ENCODE peak calls at places on chromosomes 6 and 20, in five cellular contexts. One of them, this sample, is unnamed.

GRCh38 chr6:165807249-165807951 is 144.4 kb upstream of the PDE10A start:
- DNase-seq in uterus: no peak
- DNase-seq in pancreas: no peak
- DNase-seq in RWPE1: no peak
- DNase-seq in K562: no peak
- DNase-seq in this sample: no peak

GRCh38 chr20:57715268-57715904 is 5.6 kb upstream of the PMEPA1 start:
- DNase-seq in K562: no peak
- DNase-seq in pancreas: no peak
- DNase-seq in uterus: no peak
- DNase-seq in RWPE1: no peak
- DNase-seq in this sample: no peak

GRCh38 chr6:159899994-159900745 is 9.4 kb downstream of the MAS1 start:
- DNase-seq in pancreas: no peak
- DNase-seq in uterus: no peak
- DNase-seq in RWPE1: peak
- DNase-seq in K562: no peak
- DNase-seq in this sample: peak

GRCh38 chr20:21124190-21124589 is 1.7 kb upstream of the KIZ start:
- DNase-seq in RWPE1: no peak
- DNase-seq in uterus: no peak
- DNase-seq in K562: no peak
- DNase-seq in pancreas: no peak
- DNase-seq in this sample: no peak

GRCh38 chr20:4961746-4962145 is 39.6 kb downstream of the SLC23A2 start:
- DNase-seq in RWPE1: no peak
- DNase-seq in uterus: no peak
- DNase-seq in K562: no peak
- DNase-seq in pancreas: no peak
- DNase-seq in this sample: no peak

GRCh38 chr6:153392156-153392555 is 261.1 kb upstream of the RGS17 start:
- DNase-seq in uterus: no peak
- DNase-seq in RWPE1: no peak
- DNase-seq in pancreas: no peak
- DNase-seq in K562: no peak
- DNase-seq in this sample: peak

GRCh38 chr20:31698803-31699718 is 23.6 kb downstream of the BCL2L1 start:
- DNase-seq in uterus: peak
- DNase-seq in K562: no peak
- DNase-seq in RWPE1: peak
- DNase-seq in pancreas: no peak
- DNase-seq in this sample: peak

GRCh38 chr6:167781066-167781767 is 45.5 kb upstream of the AFDN start:
- DNase-seq in uterus: no peak
- DNase-seq in K562: no peak
- DNase-seq in RWPE1: no peak
- DNase-seq in pancreas: no peak
- DNase-seq in this sample: no peak

GRCh38 chr6:112030206-112030932 is 23.5 kb upstream of the CCN6 start:
- DNase-seq in pancreas: no peak
- DNase-seq in RWPE1: no peak
- DNase-seq in uterus: no peak
- DNase-seq in K562: no peak
- DNase-seq in this sample: no peak

GRCh38 chr6:2037230-2037926 is 208.0 kb downstream of the GMDS start:
- DNase-seq in pancreas: no peak
- DNase-seq in RWPE1: no peak
- DNase-seq in K562: no peak
- DNase-seq in uterus: no peak
- DNase-seq in this sample: peak

GRCh38 chr6:43778131-43778857 is 8.3 kb downstream of the VEGFA start:
- DNase-seq in K562: no peak
- DNase-seq in pancreas: peak
- DNase-seq in uterus: no peak
- DNase-seq in RWPE1: no peak
- DNase-seq in this sample: no peak

GRCh38 chr20:61126369-61127195 is 125.5 kb upstream of the CDH4 start:
- DNase-seq in K562: no peak
- DNase-seq in RWPE1: no peak
- DNase-seq in uterus: no peak
- DNase-seq in pancreas: no peak
- DNase-seq in this sample: no peak

GRCh38 chr6:157760589-157761330 is 62.3 kb upstream of the SNX9 start:
- DNase-seq in K562: no peak
- DNase-seq in pancreas: no peak
- DNase-seq in RWPE1: peak
- DNase-seq in uterus: peak
- DNase-seq in this sample: no peak

GRCh38 chr20:62386383-62387218 is at the start of gene RPS21:
- DNase-seq in pancreas: peak
- DNase-seq in uterus: peak
- DNase-seq in RWPE1: peak
- DNase-seq in K562: peak
- DNase-seq in this sample: peak
- H3K27ac ChIP-seq in pancreas: peak
- H3K27ac ChIP-seq in uterus: peak
- H3K27ac ChIP-seq in RWPE1: peak
- H3K27ac ChIP-seq in K562: peak
- H3K27ac ChIP-seq in this sample: peak

GRCh38 chr6:93447874-93448273 is 28.5 kb upstream of the EPHA7 start:
- DNase-seq in RWPE1: no peak
- DNase-seq in pancreas: no peak
- DNase-seq in uterus: no peak
- DNase-seq in K562: no peak
- DNase-seq in this sample: no peak
- H3K27ac ChIP-seq in RWPE1: no peak
- H3K27ac ChIP-seq in pancreas: no peak
- H3K27ac ChIP-seq in uterus: no peak
- H3K27ac ChIP-seq in K562: no peak
- H3K27ac ChIP-seq in this sample: no peak

DNA sequence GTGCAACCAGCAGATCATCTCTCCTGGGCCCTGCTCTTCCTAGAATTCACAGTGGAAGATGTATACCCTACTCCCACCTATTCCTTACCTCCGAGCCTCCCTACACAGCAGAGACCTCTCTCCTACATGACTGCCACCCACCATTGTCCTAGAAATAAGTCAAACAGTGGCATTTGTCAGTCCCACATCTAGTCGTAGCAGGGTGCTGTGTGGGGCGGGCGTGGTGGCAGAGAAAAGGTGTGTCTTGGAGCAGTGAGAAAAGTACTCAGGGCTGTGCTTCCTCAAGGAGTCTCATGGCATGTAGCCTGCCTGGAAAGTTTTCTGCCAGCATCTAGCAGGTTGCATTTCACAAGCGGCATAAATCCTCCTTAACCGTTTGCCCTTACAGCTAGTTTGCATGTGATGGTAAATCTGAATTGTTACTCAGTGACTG is 59.4 kb upstream of the PTGIS start:
- DNase-seq in pancreas: no peak
- DNase-seq in K562: no peak
- DNase-seq in uterus: no peak
- DNase-seq in RWPE1: no peak
- DNase-seq in this sample: no peak
- H3K27ac ChIP-seq in pancreas: no peak
- H3K27ac ChIP-seq in K562: no peak
- H3K27ac ChIP-seq in uterus: no peak
- H3K27ac ChIP-seq in RWPE1: no peak
- H3K27ac ChIP-seq in this sample: no peak

DNA sequence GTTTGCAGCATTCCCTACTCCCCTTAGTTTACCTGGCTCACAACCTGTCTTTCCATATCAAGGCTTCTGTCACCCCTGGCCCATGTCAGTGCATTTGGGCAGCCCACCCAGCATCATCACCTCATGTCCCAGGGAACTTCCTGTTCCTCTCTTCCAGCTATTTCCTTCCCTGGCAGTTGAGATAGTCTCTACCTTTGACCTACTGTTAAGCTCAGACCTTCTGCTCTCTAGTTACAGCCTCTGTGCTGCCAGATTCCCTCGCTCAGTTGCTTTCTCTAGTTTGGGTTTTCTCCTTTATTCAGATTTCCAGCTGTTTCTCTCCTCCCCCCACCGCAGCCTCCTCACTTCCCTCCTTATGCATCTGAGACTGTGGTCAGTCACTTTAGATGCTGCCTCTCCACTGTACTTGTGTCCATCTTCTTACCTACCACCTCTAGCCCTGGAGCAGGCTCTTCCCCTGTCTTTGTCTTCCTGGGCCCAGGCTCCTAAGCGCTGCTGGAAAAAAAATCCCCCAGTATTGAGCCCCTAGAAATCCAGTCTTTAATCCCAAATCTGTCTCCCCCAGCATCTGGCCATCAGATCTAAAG is 16.3 kb downstream of the PTPN1 start:
- DNase-seq in uterus: no peak
- DNase-seq in K562: no peak
- DNase-seq in RWPE1: no peak
- DNase-seq in pancreas: no peak
- DNase-seq in this sample: no peak
- H3K27ac ChIP-seq in uterus: no peak
- H3K27ac ChIP-seq in K562: peak
- H3K27ac ChIP-seq in RWPE1: peak
- H3K27ac ChIP-seq in pancreas: no peak
- H3K27ac ChIP-seq in this sample: no peak

DNA sequence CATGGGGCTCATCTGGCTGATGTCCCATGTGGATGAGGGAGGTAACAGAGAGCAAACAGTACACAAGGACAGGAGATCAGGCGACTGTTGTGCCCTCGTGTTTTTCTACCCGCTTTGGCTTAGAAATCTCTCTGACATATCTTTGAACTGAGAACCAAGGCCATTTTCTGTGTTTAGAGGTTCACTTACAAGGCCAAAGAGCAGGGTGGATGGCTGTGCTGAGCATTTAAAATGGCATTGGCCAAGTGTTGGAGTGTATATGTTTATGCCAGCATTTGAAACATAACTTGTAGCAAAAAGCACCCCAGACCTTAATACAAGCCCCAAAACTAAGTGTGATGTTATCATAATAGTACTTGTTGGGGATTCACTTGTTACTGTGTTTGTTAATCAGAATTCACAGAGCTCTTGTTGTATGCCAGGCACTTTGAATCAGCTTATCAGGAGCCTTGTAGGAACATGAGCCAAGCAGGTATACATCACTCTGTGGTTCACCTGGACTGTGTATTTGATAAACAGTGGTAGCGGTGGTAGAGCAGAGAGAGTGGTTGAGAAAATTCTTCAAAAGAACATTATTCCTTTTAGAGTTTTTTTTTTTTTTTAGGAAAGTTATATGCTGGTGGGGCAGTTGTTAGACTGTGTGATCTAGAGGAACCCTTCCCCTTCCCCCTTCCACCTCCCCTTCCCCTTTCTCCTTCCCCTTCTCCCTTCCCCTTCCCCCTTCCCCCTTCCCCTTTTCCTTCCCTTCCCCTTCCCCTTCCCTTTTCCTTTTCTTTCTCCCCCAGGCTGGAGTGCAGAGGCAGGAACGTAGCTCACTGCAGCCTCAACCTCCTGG is 71.3 kb downstream of the ATRN start:
- DNase-seq in pancreas: no peak
- DNase-seq in uterus: no peak
- DNase-seq in RWPE1: no peak
- DNase-seq in K562: no peak
- DNase-seq in this sample: no peak
- H3K27ac ChIP-seq in pancreas: no peak
- H3K27ac ChIP-seq in uterus: no peak
- H3K27ac ChIP-seq in RWPE1: no peak
- H3K27ac ChIP-seq in K562: no peak
- H3K27ac ChIP-seq in this sample: peak

DNA sequence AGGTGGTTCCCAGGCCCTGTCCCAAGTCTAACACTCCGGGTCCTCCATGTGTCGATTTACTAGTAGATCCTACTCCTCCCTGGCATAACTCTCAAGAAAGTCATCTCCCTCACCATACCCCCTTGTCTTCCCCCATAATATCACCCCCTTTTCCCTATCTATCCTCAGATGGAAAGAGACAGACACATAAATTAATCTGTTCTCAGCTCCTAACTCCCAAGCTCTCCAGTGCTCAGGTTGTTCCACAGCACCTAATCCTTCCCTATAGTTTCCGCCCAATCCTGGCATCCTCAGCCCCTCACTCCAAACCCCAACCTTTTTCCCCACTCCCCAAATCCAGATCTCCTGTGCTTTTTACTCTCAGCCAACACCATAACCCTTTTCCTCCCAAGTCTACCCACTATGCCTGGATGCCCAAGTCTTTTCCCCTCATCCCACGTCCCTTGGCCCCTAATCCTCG is 808 bp downstream of the ILRUN start:
- DNase-seq in K562: no peak
- DNase-seq in pancreas: no peak
- DNase-seq in uterus: no peak
- DNase-seq in RWPE1: no peak
- DNase-seq in this sample: no peak
- H3K27ac ChIP-seq in K562: peak
- H3K27ac ChIP-seq in pancreas: peak
- H3K27ac ChIP-seq in uterus: peak
- H3K27ac ChIP-seq in RWPE1: peak
- H3K27ac ChIP-seq in this sample: peak

GRCh38 chr6:42366999-42367352 is 84.8 kb downstream of the TRERF1 start:
- DNase-seq in K562: no peak
- DNase-seq in uterus: no peak
- DNase-seq in RWPE1: no peak
- DNase-seq in pancreas: no peak
- DNase-seq in this sample: no peak
- H3K27ac ChIP-seq in K562: no peak
- H3K27ac ChIP-seq in uterus: no peak
- H3K27ac ChIP-seq in RWPE1: peak
- H3K27ac ChIP-seq in pancreas: no peak
- H3K27ac ChIP-seq in this sample: no peak